ENCODE peak calls at places on chromosomes 5 and 9, in four cellular contexts. R is astrocyte of the spinal cord, N is heart right ventricle, T is uterus. D is an unnamed sample.

GRCh38 chr9:133257398-133258053 is 17.5 kb downstream of the ABO start:
- DNase-seq in R (no peak), N (no peak), T (peak), D (no peak)

GRCh38 chr9:91690540-91691249 is 259.3 kb downstream of the ROR2 start:
- DNase-seq in R (no peak), N (no peak), T (no peak), D (no peak)

GRCh38 chr9:115035872-115036612 is 81.9 kb downstream of the TNC start:
- DNase-seq in R (peak), N (no peak), T (no peak), D (no peak)

GRCh38 chr9:8365029-8365428 is 565.5 kb upstream of the DMAC1 start:
- DNase-seq in R (peak), N (no peak), T (no peak), D (no peak)

GRCh38 chr5:41835625-41836024 is 34.6 kb downstream of the OXCT1 start:
- DNase-seq in R (peak), N (peak), T (peak), D (no peak)

GRCh38 chr9:112331676-112331955 is 1.8 kb downstream of the PTBP3 start:
- DNase-seq in R (peak), N (no peak), T (no peak), D (no peak)

GRCh38 chr5:92687793-92688467 is 893.1 kb downstream of the NR2F1-AS1 start:
- DNase-seq in R (peak), N (no peak), T (no peak), D (no peak)

GRCh38 chr5:52801329-52801728 is 13.6 kb downstream of the ITGA1 start:
- DNase-seq in R (peak), N (no peak), T (no peak), D (no peak)

GRCh38 chr5:42992035-42992570 is 48.0 kb downstream of the ANXA2R start:
- DNase-seq in R (peak), N (peak), T (peak), D (peak)

GRCh38 chr9:127707766-127708165 is 978 bp downstream of the CFAP157 start:
- DNase-seq in R (no peak), N (no peak), T (no peak), D (no peak)

GRCh38 chr9:137463194-137463930 is 4.2 kb upstream of the NSMF start:
- DNase-seq in R (no peak), N (no peak), T (no peak), D (peak)

GRCh38 chr9:135869916-135870315 is 37.4 kb downstream of the CAMSAP1 start:
- DNase-seq in R (no peak), N (no peak), T (no peak), D (no peak)

GRCh38 chr9:119905706-119906105 is 536.5 kb upstream of the BRINP1 start:
- DNase-seq in R (no peak), N (no peak), T (no peak), D (no peak)

GRCh38 chr9:81002242-81002641 is 687.1 kb downstream of the TLE1 start:
- DNase-seq in R (peak), N (no peak), T (no peak), D (no peak)

GRCh38 chr9:96141666-96142065 is 160.3 kb downstream of the HSD17B3 start:
- DNase-seq in R (no peak), N (no peak), T (no peak), D (no peak)

GRCh38 chr5:119400248-119400647 is 44.4 kb downstream of the TNFAIP8 start:
- DNase-seq in R (no peak), N (no peak), T (peak), D (no peak)

GRCh38 chr5:148666353-148666752 is 12.0 kb upstream of the HTR4 start:
- DNase-seq in R (no peak), N (no peak), T (no peak), D (no peak)

GRCh38 chr5:87686018-87686417 is 273.3 kb upstream of the CCNH start:
- DNase-seq in R (no peak), N (no peak), T (no peak), D (no peak)

GRCh38 chr9:69970001-69970531 is 73.6 kb upstream of the MAMDC2 start:
- DNase-seq in R (no peak), N (no peak), T (no peak), D (no peak)

GRCh38 chr5:157651623-157652376 is 438 bp downstream of the SOX30 start:
- DNase-seq in R (peak), N (peak), T (peak), D (peak)

GRCh38 chr5:145666591-145666990 is 168.6 kb downstream of the PRELID2 start:
- DNase-seq in R (no peak), N (no peak), T (no peak), D (no peak)

GRCh38 chr9:14880951-14881465 is 29.2 kb downstream of the FREM1 start:
- DNase-seq in R (no peak), N (no peak), T (no peak), D (no peak)

GRCh38 chr5:157106668-157107461 is 2.0 kb downstream of the HAVCR2 start:
- DNase-seq in R (no peak), N (peak), T (no peak), D (peak)

GRCh38 chr5:125865166-125865815 is 557.9 kb upstream of the GRAMD2B start:
- DNase-seq in R (peak), N (no peak), T (no peak), D (no peak)

GRCh38 chr5:172178301-172179031 is 9.6 kb downstream of the STK10 start:
- DNase-seq in R (no peak), N (no peak), T (no peak), D (no peak)

GRCh38 chr9:28999057-28999456 is 1425.8 kb upstream of the C9orf72 start:
- DNase-seq in R (no peak), N (no peak), T (no peak), D (no peak)

GRCh38 chr5:142013734-142014495 is 1.1 kb upstream of the GNPDA1 start:
- DNase-seq in R (peak), N (peak), T (peak), D (peak)

GRCh38 chr9:130372057-130372456 is 72.7 kb upstream of the ASS1 start:
- DNase-seq in R (no peak), N (no peak), T (no peak), D (no peak)

GRCh38 chr5:139660916-139661814 is 13.0 kb downstream of the CXXC5 start:
- DNase-seq in R (peak), N (peak), T (peak), D (peak)

GRCh38 chr5:153779852-153780251 is 258.9 kb downstream of the FAM114A2 start:
- DNase-seq in R (no peak), N (no peak), T (no peak), D (no peak)

GRCh38 chr9:113621309-113621791 is 157.8 kb downstream of the RGS3 start:
- DNase-seq in R (peak), N (peak), T (peak), D (no peak)

GRCh38 chr5:96080557-96080956 is 118.9 kb upstream of the ELL2 start:
- DNase-seq in R (peak), N (no peak), T (no peak), D (no peak)

GRCh38 chr5:174693697-174694400 is 30.5 kb upstream of the MSX2 start:
- DNase-seq in R (no peak), N (no peak), T (no peak), D (no peak)

GRCh38 chr5:95159603-95160002 is 125.3 kb downstream of the MCTP1 start:
- DNase-seq in R (no peak), N (no peak), T (no peak), D (no peak)

GRCh38 chr9:34522091-34522887 is 501 bp downstream of the ENHO start:
- DNase-seq in R (no peak), N (no peak), T (peak), D (no peak)

GRCh38 chr9:130905902-130906726 is 9.5 kb upstream of the QRFP start:
- DNase-seq in R (no peak), N (no peak), T (no peak), D (no peak)

GRCh38 chr9:70574222-70574837 is 159.9 kb upstream of the KLF9 start:
- DNase-seq in R (peak), N (no peak), T (peak), D (no peak)

GRCh38 chr5:169503899-169504298 is 79.7 kb upstream of the SPDL1 start:
- DNase-seq in R (no peak), N (no peak), T (no peak), D (no peak)

DNA sequence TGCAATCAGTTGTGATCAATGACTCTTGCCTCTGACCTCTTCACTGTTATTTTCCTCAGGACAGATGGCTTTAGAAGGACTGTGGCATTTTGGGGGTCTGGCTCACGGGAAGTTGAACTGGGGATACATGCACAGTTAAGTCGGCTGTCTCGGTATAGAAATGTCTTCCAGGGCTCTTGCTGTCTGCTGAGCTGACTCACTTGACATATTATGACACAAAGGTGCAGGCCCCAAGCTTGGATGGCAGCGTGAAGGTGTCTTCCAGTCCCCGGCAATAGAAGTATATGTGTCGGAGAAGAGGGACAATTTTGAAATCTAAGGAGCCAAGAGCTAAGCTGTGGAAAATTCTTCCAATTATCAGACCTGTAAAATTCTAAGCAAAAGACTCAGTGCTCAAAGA is 9.8 kb upstream of the ARSI start:
- DNase-seq in R (no peak), N (no peak), T (no peak), D (no peak)
- TF ChIP-seq CTCF in R (no peak), N (no peak), T (no peak), D (no peak)

GRCh38 chr5:134114886-134115805 is 665 bp downstream of the TCF7 start:
- DNase-seq in R (no peak), N (no peak), T (no peak), D (no peak)
- H3K4me3 ChIP-seq in R (peak), N (peak), T (peak), D (peak)

GRCh38 chr5:90474235-90475107 is at the start of the genes MBLAC2 and POLR3G:
- DNase-seq in R (peak), N (peak), T (peak), D (peak)
- TF ChIP-seq CTCF in R (peak), N (peak), T (peak), D (peak)

GRCh38 chr5:78504726-78505431 is 143.7 kb downstream of the LHFPL2 start:
- DNase-seq in R (peak), N (peak), T (peak), D (no peak)
- H3K4me3 ChIP-seq in R (no peak), N (no peak), T (no peak), D (no peak)

DNA sequence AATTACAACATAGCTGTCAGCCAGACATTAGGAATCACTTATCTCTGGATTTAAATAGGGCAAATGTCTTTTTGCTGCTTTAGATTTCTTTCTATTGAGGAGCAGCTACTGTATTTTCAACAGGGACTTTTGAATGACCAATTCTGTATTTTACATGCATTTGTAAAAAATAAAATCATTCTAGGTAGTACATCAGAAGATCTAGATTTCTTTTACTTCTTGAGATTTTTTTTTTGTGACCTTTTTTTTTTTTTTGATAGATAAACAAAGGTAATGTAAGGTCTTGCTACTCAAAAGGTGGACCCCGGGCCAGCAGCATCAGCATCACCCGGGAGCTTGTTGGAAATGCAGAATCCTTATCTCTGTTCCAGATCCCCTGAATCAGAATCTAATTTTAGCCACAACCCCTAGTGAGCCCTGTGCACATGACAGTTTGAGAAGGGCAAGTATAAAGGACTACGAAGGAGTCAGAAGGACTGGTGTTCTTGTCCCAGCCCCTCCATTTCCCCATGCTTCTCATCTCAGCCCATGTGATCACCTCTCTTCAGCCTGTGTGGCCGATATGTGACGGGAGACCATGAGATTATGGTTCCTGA is 37.7 kb upstream of the CKMT2 start:
- DNase-seq in R (no peak), N (no peak), T (no peak), D (no peak)
- TF ChIP-seq CTCF in R (no peak), N (peak), T (no peak), D (no peak)

GRCh38 chr9:94588681-94589080 is 4.9 kb downstream of the FBP2 start:
- DNase-seq in R (no peak), N (no peak), T (no peak), D (no peak)

GRCh38 chr9:94599102-94599501 is 5.5 kb upstream of the FBP2 start:
- DNase-seq in R (no peak), N (no peak), T (no peak), D (no peak)

GRCh38 chr9:94591876-94592275 is 1.7 kb downstream of the FBP2 start:
- DNase-seq in R (no peak), N (no peak), T (no peak), D (no peak)

DNA sequence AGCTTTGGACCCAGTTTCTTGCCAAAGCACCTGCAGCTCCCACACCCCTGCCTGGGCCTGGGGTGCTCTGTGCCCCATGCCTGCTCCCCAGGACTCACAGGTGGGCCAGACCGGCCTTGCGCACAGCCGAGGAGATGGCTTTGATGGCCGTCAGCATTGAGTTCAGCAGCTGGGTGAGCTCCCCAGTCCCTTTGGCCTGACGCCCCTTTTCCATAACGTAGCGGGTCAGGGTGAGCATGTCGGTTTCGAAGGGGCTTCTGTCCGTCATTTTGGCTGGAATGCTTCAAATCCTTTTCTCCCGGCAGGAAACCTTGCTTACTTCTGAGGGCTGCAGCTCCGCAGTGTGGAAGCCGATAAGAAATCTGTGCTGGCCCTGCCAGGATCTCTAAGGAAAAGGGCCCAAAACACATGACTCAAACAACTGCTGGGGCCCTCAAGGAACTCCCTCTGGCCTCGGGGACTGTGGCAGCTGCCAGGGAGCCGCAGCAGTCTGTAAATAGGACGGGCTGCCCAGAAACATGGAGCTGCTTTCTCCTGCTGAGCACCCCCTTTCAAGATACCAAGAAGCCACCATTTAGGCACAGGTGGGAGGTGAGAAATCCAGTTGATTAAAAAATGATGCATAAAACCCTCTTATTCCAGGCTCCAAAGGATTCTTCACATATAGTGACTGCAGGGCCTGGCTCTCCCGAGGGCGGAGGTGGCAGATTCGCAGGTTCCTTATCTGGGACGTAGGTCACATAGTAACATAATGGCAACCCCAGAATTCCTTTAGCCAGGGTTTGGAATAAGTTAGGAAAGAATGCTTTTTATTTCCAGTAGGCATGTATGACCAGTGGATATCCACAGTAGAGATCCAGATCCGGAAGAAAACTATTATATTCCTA is at the start of gene FBP2:
- DNase-seq in R (no peak), N (no peak), T (no peak), D (no peak)
- H3K4me3 ChIP-seq in R (no peak), N (no peak), T (no peak), D (no peak)

DNA sequence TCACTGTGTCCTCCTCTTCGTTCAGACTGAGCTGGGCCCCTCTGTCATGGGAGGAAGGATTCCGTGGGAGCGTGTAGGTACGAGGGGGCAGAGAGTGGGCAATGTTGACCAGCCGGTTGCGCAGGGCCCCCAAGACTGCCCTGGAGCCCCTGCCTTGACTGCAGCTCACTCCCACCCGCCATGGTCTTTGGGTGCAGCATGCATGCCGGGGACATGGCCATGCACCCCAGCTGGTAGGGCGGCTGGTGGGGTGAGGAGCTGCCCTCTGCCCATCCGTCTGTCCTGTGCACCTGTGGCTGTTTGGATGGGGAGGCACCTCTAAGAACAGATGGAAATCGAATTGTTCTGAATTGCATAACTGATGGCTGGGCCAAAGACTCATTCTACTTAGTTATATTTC is 42.6 kb upstream of the NPR3 start:
- DNase-seq in R (no peak), N (no peak), T (no peak), D (no peak)
- TF ChIP-seq CTCF in R (no peak), N (no peak), T (no peak), D (no peak)

D was measured in left lung.